ENCODE peak calls at places on chromosomes 5 and 9, in seven cellular contexts. I, F, Y, G, Q, H and E are unnamed samples.

GRCh38 chr5:20276061-20276958 is 288.3 kb upstream of the CDH18 start:
- DNase-seq in I (peak; percentile 81), F (peak; percentile 91), Y (peak; percentile 11), G (no peak), Q (no peak), H (no peak), E (peak; percentile 23)

GRCh38 chr5:95655575-95655974 is 9.0 kb downstream of the RFESD start:
- DNase-seq in I (no peak), F (no peak), Y (no peak), G (no peak), Q (no peak), H (no peak), E (no peak)

GRCh38 chr5:57176350-57176857 is 2.5 kb downstream of the GPBP1 start:
- DNase-seq in I (peak; percentile 89), F (no peak), Y (no peak), G (no peak), Q (no peak), H (no peak), E (no peak)

GRCh38 chr9:129408535-129409215 is 212.2 kb downstream of the C9orf50 start:
- DNase-seq in I (no peak), F (no peak), Y (no peak), G (no peak), Q (peak; percentile 62), H (peak; percentile 50), E (peak; percentile 80)

GRCh38 chr9:126588491-126589168 is 25.1 kb upstream of the LMX1B start:
- DNase-seq in I (no peak), F (no peak), Y (no peak), G (no peak), Q (no peak), H (no peak), E (no peak)

GRCh38 chr5:20972419-20972925 is 984.5 kb upstream of the CDH18 start:
- DNase-seq in I (peak; percentile 96), F (peak; percentile 69), Y (peak; percentile 68), G (no peak), Q (peak; percentile 42), H (peak; percentile 14), E (peak; percentile 74)

GRCh38 chr5:147690595-147690994 is 91.9 kb downstream of the JAKMIP2 start:
- DNase-seq in I (no peak), F (peak; percentile 13), Y (peak; percentile 78), G (no peak), Q (no peak), H (peak; percentile 29), E (no peak)

GRCh38 chr5:180290568-180291233 is 1.2 kb downstream of the MAPK9 start:
- DNase-seq in I (no peak), F (no peak), Y (no peak), G (no peak), Q (no peak), H (no peak), E (no peak)

GRCh38 chr9:33263131-33263935 is 1.2 kb downstream of the BAG1 start:
- DNase-seq in I (peak; percentile 34), F (no peak), Y (peak; percentile 32), G (peak; percentile 9), Q (no peak), H (no peak), E (peak; percentile 29)

GRCh38 chr9:81318571-81318970 is 370.8 kb downstream of the TLE1 start:
- DNase-seq in I (peak; percentile 49), F (peak; percentile 51), Y (no peak), G (no peak), Q (no peak), H (no peak), E (no peak)

DNA sequence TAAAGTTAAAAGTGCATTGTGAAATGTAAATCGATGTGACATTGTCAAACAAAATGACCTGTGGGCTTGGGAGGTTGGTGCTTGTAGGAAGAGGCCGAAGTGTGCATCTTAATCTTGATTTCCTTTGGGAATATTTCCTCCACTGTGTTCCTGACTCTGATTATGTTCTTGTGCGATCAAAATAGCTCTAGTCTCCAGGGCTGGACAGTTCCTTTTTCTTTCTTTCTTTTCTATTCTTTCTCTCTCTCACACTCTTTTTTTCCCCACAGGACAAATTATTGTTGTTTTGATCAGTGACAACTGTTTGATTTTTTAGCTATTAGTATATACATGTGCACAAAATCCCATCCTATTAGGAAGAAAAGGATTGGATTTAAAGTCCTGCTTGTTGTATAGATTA is 347.5 kb downstream of the ZSWIM6 start:
- DNase-seq in I (no peak), F (no peak), Y (peak; percentile 9), G (no peak), Q (no peak), H (no peak), E (no peak)
- H3K27ac ChIP-seq in I (no peak overlapping the region), F (no peak overlapping the region), Y (no peak overlapping the region), G (no peak overlapping the region), Q (no peak overlapping the region), H (no peak overlapping the region), E (no peak overlapping the region)

DNA sequence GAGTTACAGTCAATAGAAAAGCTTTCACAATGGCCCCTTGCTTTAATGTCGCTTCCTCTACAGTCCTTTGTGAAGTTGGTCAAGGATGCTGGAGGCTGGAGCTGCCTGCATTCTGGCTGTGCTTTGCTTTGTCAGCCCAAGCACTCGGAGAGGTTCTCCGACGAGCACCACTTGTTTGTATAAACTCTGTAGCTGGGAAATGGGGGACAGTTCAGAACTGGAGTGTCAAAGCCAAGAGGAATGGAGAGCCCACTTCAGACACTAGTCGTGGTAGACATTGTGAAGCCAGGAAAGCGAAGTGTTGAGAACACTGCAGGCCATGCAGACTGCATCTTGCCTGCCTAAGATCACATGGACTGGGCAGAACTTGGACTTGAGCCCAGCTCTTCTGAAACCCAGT is 330.3 kb downstream of the GADD45G start:
- DNase-seq in I (no peak), F (no peak), Y (no peak), G (no peak), Q (no peak), H (no peak), E (no peak)
- H3K27ac ChIP-seq in I (no peak overlapping the region), F (no peak overlapping the region), Y (no peak overlapping the region), G (no peak overlapping the region), Q (no peak overlapping the region), H (no peak overlapping the region), E (no peak overlapping the region)

GRCh38 chr5:168073311-168073710 is 218.1 kb upstream of the WWC1 start:
- DNase-seq in I (no peak), F (no peak), Y (no peak), G (no peak), Q (no peak), H (no peak), E (no peak)
- H3K27ac ChIP-seq in I (no peak overlapping the region), F (no peak overlapping the region), Y (no peak overlapping the region), G (no peak overlapping the region), Q (peak overlapping the region; percentile 77), H (no peak overlapping the region), E (no peak overlapping the region)

GRCh38 chr9:117273612-117274011 is 141.2 kb downstream of the ASTN2 start:
- DNase-seq in I (no peak), F (no peak), Y (no peak), G (no peak), Q (no peak), H (no peak), E (no peak)
- H3K27ac ChIP-seq in I (no peak overlapping the region), F (no peak overlapping the region), Y (no peak overlapping the region), G (no peak overlapping the region), Q (no peak overlapping the region), H (no peak overlapping the region), E (no peak overlapping the region)

DNA sequence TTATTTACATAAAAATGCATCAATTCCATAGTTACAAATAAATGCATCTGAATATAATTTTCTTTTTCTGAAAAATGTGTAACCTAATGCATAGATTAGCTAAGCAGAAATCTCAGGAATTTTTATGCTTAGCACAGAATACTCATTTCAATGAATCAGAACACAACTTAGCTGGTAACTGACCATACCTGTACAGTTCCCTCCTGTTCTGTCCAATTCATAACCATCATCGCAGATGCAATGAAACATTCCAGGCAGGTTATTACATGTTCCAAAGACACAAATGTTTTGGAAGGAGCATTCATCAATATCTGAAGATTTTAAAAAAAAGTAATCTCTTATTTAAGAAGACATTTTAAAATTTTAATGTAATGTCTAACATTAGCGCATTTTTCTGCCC is 219.4 kb downstream of the FBN2 start:
- DNase-seq in I (no peak), F (no peak), Y (no peak), G (no peak), Q (no peak), H (no peak), E (no peak)
- H3K27ac ChIP-seq in I (no peak overlapping the region), F (no peak overlapping the region), Y (no peak overlapping the region), G (no peak overlapping the region), Q (no peak overlapping the region), H (no peak overlapping the region), E (no peak overlapping the region)

DNA sequence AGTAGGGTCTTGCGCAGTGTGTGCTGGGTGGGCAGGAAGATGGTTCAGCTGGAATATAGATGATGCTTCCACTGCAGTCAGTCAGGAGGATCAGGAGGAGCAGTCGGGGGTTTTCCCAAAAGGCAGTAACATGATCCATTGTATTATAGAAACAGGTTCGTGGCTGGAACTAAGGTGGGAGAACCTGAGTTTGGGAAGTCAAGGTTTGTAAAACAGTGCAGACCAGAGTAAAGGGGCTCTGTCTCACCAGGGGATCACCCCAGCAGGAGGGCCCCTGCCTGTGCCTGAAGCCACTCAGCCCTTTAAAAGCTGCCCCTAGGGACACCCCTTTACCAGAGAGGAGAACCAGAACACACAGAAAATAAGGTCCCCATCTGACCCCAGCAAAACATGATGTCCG is 213.4 kb downstream of the AUH start:
- DNase-seq in I (no peak), F (no peak), Y (no peak), G (no peak), Q (no peak), H (no peak), E (no peak)
- H3K27ac ChIP-seq in I (no peak overlapping the region), F (no peak overlapping the region), Y (no peak overlapping the region), G (no peak overlapping the region), Q (no peak overlapping the region), H (no peak overlapping the region), E (no peak overlapping the region)